ENCODE peak calls at places on chromosomes 7 and 10, in nine cellular contexts. U, D, M, K, J, C, W, O and L are unnamed samples.

GRCh38 chr7:10939237-10939910 is 34.3 kb upstream of the PHF14 start:
- DNase-seq in U (peak), D (peak), M (peak), K (no peak), J (peak), C (no peak), W (no peak), O (no peak), L (no peak)

GRCh38 chr7:81618400-81619014 is 151.3 kb downstream of the HGF start:
- DNase-seq in U (peak), D (no peak), M (no peak), K (no peak), J (peak), C (peak), W (peak), O (no peak), L (no peak)

GRCh38 chr10:60098676-60099601 is 192.6 kb upstream of the CCDC6 start:
- DNase-seq in U (peak), D (no peak), M (no peak), K (no peak), J (no peak), C (peak), W (no peak), O (no peak), L (no peak)

GRCh38 chr10:77451886-77452285 is 185.7 kb downstream of the KCNMA1 start:
- DNase-seq in U (no peak), D (no peak), M (no peak), K (no peak), J (no peak), C (no peak), W (no peak), O (no peak), L (no peak)

GRCh38 chr7:124399941-124400340 is 365.7 kb downstream of the GPR37 start:
- DNase-seq in U (no peak), D (no peak), M (no peak), K (no peak), J (no peak), C (no peak), W (no peak), O (no peak), L (no peak)

GRCh38 chr10:93991596-93992284 is 2.0 kb upstream of the PLCE1 start:
- DNase-seq in U (peak), D (no peak), M (no peak), K (no peak), J (peak), C (peak), W (peak), O (no peak), L (no peak)

GRCh38 chr7:158543840-158544239 is 43.8 kb downstream of the PTPRN2 start:
- DNase-seq in U (no peak), D (no peak), M (no peak), K (no peak), J (no peak), C (no peak), W (no peak), O (no peak), L (no peak)

GRCh38 chr10:88041243-88042161 is 178.1 kb downstream of the PTEN start:
- DNase-seq in U (no peak), D (no peak), M (no peak), K (no peak), J (no peak), C (peak), W (no peak), O (no peak), L (no peak)

GRCh38 chr10:7162331-7162730 is 248.5 kb downstream of the SFMBT2 start:
- DNase-seq in U (no peak), D (no peak), M (no peak), K (no peak), J (no peak), C (no peak), W (no peak), O (no peak), L (no peak)

GRCh38 chr7:139339698-139340036 is 1.5 kb upstream of the FMC1 start:
- DNase-seq in U (no peak), D (no peak), M (no peak), K (no peak), J (no peak), C (no peak), W (no peak), O (no peak), L (no peak)

GRCh38 chr10:116183733-116184447 is 89.1 kb downstream of the GFRA1 start:
- DNase-seq in U (peak), D (no peak), M (no peak), K (no peak), J (peak), C (peak), W (no peak), O (no peak), L (no peak)

GRCh38 chr7:81714306-81714705 is 55.5 kb downstream of the HGF start:
- DNase-seq in U (no peak), D (no peak), M (no peak), K (no peak), J (no peak), C (no peak), W (no peak), O (no peak), L (no peak)

GRCh38 chr10:121698336-121698735 is 100.1 kb upstream of the FGFR2 start:
- DNase-seq in U (no peak), D (no peak), M (no peak), K (no peak), J (no peak), C (no peak), W (no peak), O (no peak), L (no peak)

GRCh38 chr7:156470399-156471320 is 169.9 kb upstream of the RNF32 start:
- DNase-seq in U (no peak), D (no peak), M (no peak), K (no peak), J (no peak), C (no peak), W (no peak), O (no peak), L (no peak)

GRCh38 chr7:129774359-129774758 is 162.8 kb downstream of the NRF1 start:
- DNase-seq in U (no peak), D (no peak), M (no peak), K (no peak), J (no peak), C (no peak), W (no peak), O (no peak), L (no peak)

GRCh38 chr10:35972275-35972674 is 330.2 kb upstream of the FZD8 start:
- DNase-seq in U (no peak), D (no peak), M (no peak), K (no peak), J (no peak), C (no peak), W (no peak), O (no peak), L (no peak)

GRCh38 chr7:124813962-124814798 is 48.6 kb upstream of the GPR37 start:
- DNase-seq in U (no peak), D (no peak), M (no peak), K (no peak), J (peak), C (no peak), W (no peak), O (no peak), L (no peak)